ENCODE peak calls at places on chromosomes 11 and 22, in eight cellular contexts. S is non-pigmented ciliary epithelial cell; Z is GM12892; H is mammary epithelial cell; J is CD4-positive, alpha-beta T cell; W is activated T-helper 1 cell treated with anti-CD3 and anti-CD28 coated beads, Interleukin-12 subunit alpha, Interleukin-12 subunit beta, Interleukin-2, Interleukin-4 antibody, amounts not matched to agents 30 ng/mL and 10 ng/mL and 1 ng/mL, durations not matched to agents 14 hours and 24 hours and 36 hours; O is NCI-H1105 treated with DMSO at 0.1 percent for 48 hours; D is left colon. A is an unnamed sample.

GRCh38 chr22:37206841-37207821 is 5.1 kb downstream of the SSTR3 start:
- DNase-seq in W (no peak), S (no peak), J (peak; percentile 31), O (no peak), D (no peak), H (no peak), Z (no peak), A (no peak)

GRCh38 chr22:46613606-46613997 is 6.6 kb upstream of the GRAMD4 start:
- DNase-seq in J (no peak), W (no peak), S (no peak), O (no peak), D (no peak), Z (peak; percentile 56), H (no peak), A (peak; percentile 68)

GRCh38 chr11:68652683-68653156 is 31.6 kb upstream of the GAL start:
- DNase-seq in S (no peak), O (no peak), Z (no peak), J (no peak), H (no peak), D (no peak), W (no peak), A (no peak)

GRCh38 chr11:111474432-111474831 is 37.8 kb downstream of the BTG4 start:
- DNase-seq in D (no peak), W (no peak), J (no peak), Z (no peak), O (no peak), S (no peak), H (peak; percentile 58), A (no peak)

GRCh38 chr11:70067036-70067435 is 11.1 kb upstream of the ANO1 start:
- DNase-seq in H (no peak), O (no peak), D (no peak), J (no peak), W (no peak), S (no peak), Z (no peak), A (no peak)

GRCh38 chr11:34501500-34501899 is 12.1 kb downstream of the ELF5 start:
- DNase-seq in O (no peak), W (no peak), Z (no peak), S (peak; percentile 94), D (no peak), J (no peak), H (peak; percentile 59), A (no peak)

GRCh38 chr11:75292943-75293342 is 52.4 kb downstream of the TPBGL start:
- DNase-seq in H (no peak), W (no peak), J (no peak), S (no peak), D (no peak), O (no peak), Z (no peak), A (no peak)

GRCh38 chr11:133038850-133039249 is 493.5 kb downstream of the OPCML start:
- DNase-seq in J (no peak), H (no peak), S (no peak), W (no peak), D (no peak), Z (no peak), O (no peak), A (no peak)

GRCh38 chr22:50563410-50564160 is 866 bp upstream of the SYCE3 start:
- DNase-seq in J (no peak), S (no peak), D (no peak), Z (no peak), H (no peak), W (no peak), O (no peak), A (no peak)

GRCh38 chr22:19631899-19632670 is 82.2 kb upstream of the SEPTIN5 start:
- DNase-seq in Z (no peak), S (no peak), D (no peak), H (no peak), O (no peak), J (no peak), W (no peak), A (no peak)

GRCh38 chr11:66015094-66015881 is 3.5 kb downstream of the CST6 start:
- DNase-seq in J (no peak), S (no peak), O (no peak), H (no peak), D (no peak), Z (no peak), W (no peak), A (no peak)

GRCh38 chr11:45794169-45794568 is 10.8 kb upstream of the SLC35C1 start:
- DNase-seq in D (no peak), S (no peak), W (no peak), H (no peak), J (no peak), Z (no peak), O (no peak), A (no peak)

GRCh38 chr11:105398636-105399035 is 211.2 kb upstream of the GRIA4 start:
- DNase-seq in J (no peak), O (no peak), S (no peak), H (no peak), Z (no peak), D (no peak), W (no peak), A (no peak)

GRCh38 chr22:38490915-38491314 is 15.2 kb downstream of the DDX17 start:
- DNase-seq in O (no peak), Z (no peak), W (no peak), J (no peak), H (no peak), S (no peak), D (peak; percentile 74), A (no peak)

GRCh38 chr11:8259316-8259995 is 4.2 kb downstream of the LMO1 start:
- DNase-seq in S (no peak), O (no peak), Z (no peak), H (no peak), J (peak; percentile 14), D (peak; percentile 14), W (no peak), A (no peak)

GRCh38 chr11:20114588-20114987 is 45.7 kb downstream of the DBX1 start:
- DNase-seq in J (no peak), W (no peak), O (no peak), D (no peak), H (no peak), Z (no peak), S (no peak), A (no peak)

GRCh38 chr22:50189184-50189848 is 3.6 kb downstream of the TRABD start:
- DNase-seq in O (peak; percentile 16), H (no peak), D (peak; percentile 58), Z (no peak), W (no peak), J (no peak), S (no peak), A (no peak)

GRCh38 chr22:30197389-30197788 is 49.2 kb downstream of the LIF start:
- DNase-seq in J (no peak), Z (no peak), S (no peak), H (no peak), D (no peak), W (no peak), O (no peak), A (no peak)

GRCh38 chr11:65887723-65888162 is 528 bp downstream of the FIBP start:
- DNase-seq in O (no peak), H (peak; percentile 72), S (no peak), D (no peak), W (no peak), Z (no peak), J (no peak), A (no peak)

GRCh38 chr22:27197071-27197470 is 539.7 kb downstream of the MIAT start:
- DNase-seq in S (no peak), H (no peak), W (no peak), O (no peak), J (no peak), Z (no peak), D (no peak), A (no peak)

GRCh38 chr11:78140392-78141077 is 1.1 kb upstream of the ALG8 start:
- DNase-seq in J (no peak), D (no peak), O (no peak), H (no peak), S (no peak), W (no peak), Z (no peak), A (no peak)

GRCh38 chr22:37100589-37101127 is 8.9 kb downstream of the TMPRSS6 start:
- DNase-seq in S (no peak), J (no peak), D (peak; percentile 48), H (no peak), O (no peak), W (no peak), Z (no peak), A (peak; percentile 42)

GRCh38 chr11:61919841-61920631 is 2.7 kb upstream of the RAB3IL1 start:
- DNase-seq in Z (peak; percentile 5), H (no peak), W (no peak), J (no peak), S (no peak), D (no peak), O (no peak), A (no peak)

GRCh38 chr11:84476581-84476980 is 1150.6 kb downstream of the DLG2 start:
- DNase-seq in H (no peak), Z (no peak), D (no peak), W (no peak), J (no peak), S (peak; percentile 26), O (no peak), A (no peak)

GRCh38 chr11:45110562-45110961 is 35.9 kb upstream of the PRDM11 start:
- DNase-seq in D (no peak), J (no peak), O (peak; percentile 75), S (peak; percentile 27), H (peak; percentile 49), W (no peak), Z (peak; percentile 35), A (peak; percentile 40)

GRCh38 chr11:44633641-44634040 is 68.2 kb downstream of the CD82 start:
- DNase-seq in W (no peak), O (peak; percentile 24), S (no peak), H (no peak), D (no peak), Z (no peak), J (no peak), A (no peak)

GRCh38 chr11:64038500-64038899 is 2.8 kb downstream of the FLRT1 start:
- DNase-seq in J (no peak), D (no peak), S (no peak), O (no peak), Z (no peak), H (no peak), W (no peak), A (no peak)

GRCh38 chr11:123519055-123519796 is 89.2 kb downstream of the GRAMD1B start:
- DNase-seq in S (no peak), Z (no peak), J (no peak), H (no peak), O (no peak), W (no peak), D (no peak), A (no peak)

GRCh38 chr11:59102259-59102765 is 4.7 kb upstream of the FAM111B start:
- DNase-seq in Z (peak; percentile 39), D (peak; percentile 61), O (no peak), W (peak; percentile 60), H (peak; percentile 32), J (peak; percentile 52), S (no peak), A (peak; percentile 32)

GRCh38 chr11:78223320-78223954 is 34.7 kb downstream of the USP35 start:
- DNase-seq in O (no peak), W (no peak), Z (peak; percentile 47), D (no peak), H (no peak), J (no peak), S (no peak), A (peak; percentile 47)

GRCh38 chr11:27718853-27719574 is 18.8 kb upstream of the BDNF start:
- DNase-seq in H (no peak), S (no peak), J (no peak), D (no peak), O (peak; percentile 70), W (no peak), Z (no peak), A (no peak)

GRCh38 chr11:79313513-79313912 is 127.3 kb downstream of the TENM4 start:
- DNase-seq in Z (no peak), H (no peak), W (no peak), J (no peak), S (no peak), O (no peak), D (no peak), A (no peak)

GRCh38 chr22:25368271-25368670 is 148.8 kb downstream of the CRYBB2 start:
- DNase-seq in D (peak; percentile 83), H (no peak), Z (no peak), O (no peak), S (peak; percentile 47), W (no peak), J (no peak), A (no peak)

GRCh38 chr22:20149257-20150250 is 1.3 kb downstream of the CCDC188 start:
- DNase-seq in D (no peak), H (no peak), S (no peak), J (no peak), O (no peak), Z (no peak), W (no peak), A (no peak)

A was measured in GM19239.